ENCODE peak calls at places on chromosomes 7 and 10, in ten cellular contexts. S is stimulated activated CD4-positive, alpha-beta T cell treated with anti-CD3 and anti-CD28 coated beads, Interleukin-1b, Interleukin-23, amount 100 ng/mL, for 4 hours; U is retina; X is IMR-90; V is NCI-H2081; A is coronary artery; N is cardiac muscle cell; D is left colon; K is GM19239; Q is HCEC 1CT. G is an unnamed sample.

GRCh38 chr7:116210345-116211005 is at the start of gene TES:
- DNase-seq in S (peak; percentile 64), U (peak; percentile 83), X (peak; percentile 57), V (peak; percentile 89), A (no peak), N (peak; percentile 75), D (peak; percentile 84), K (peak; percentile 68), Q (no peak), G (peak; percentile 84)

GRCh38 chr10:47408606-47409005 is 24.5 kb upstream of the ZNF488 start:
- DNase-seq in S (no peak), U (no peak), X (no peak), V (no peak), A (no peak), N (no peak), D (no peak), K (no peak), Q (no peak), G (no peak)

GRCh38 chr10:36023939-36024338 is 381.8 kb upstream of the FZD8 start:
- DNase-seq in S (no peak), U (no peak), X (peak; percentile 79), V (no peak), A (no peak), N (peak; percentile 56), D (no peak), K (no peak), Q (peak; percentile 82), G (no peak)

GRCh38 chr10:60661627-60662026 is 116.7 kb upstream of the CDK1 start:
- DNase-seq in S (no peak), U (no peak), X (peak; percentile 60), V (no peak), A (no peak), N (peak; percentile 43), D (no peak), K (no peak), Q (peak; percentile 71), G (no peak)

GRCh38 chr10:80458638-80459037 is 4.5 kb downstream of the TSPAN14 start:
- DNase-seq in S (no peak), U (no peak), X (no peak), V (no peak), A (no peak), N (no peak), D (no peak), K (no peak), Q (no peak), G (no peak)

GRCh38 chr7:159096736-159097581 is 47.7 kb downstream of the VIPR2 start:
- DNase-seq in S (no peak), U (no peak), X (no peak), V (no peak), A (peak; percentile 93), N (no peak), D (no peak), K (no peak), Q (no peak), G (peak; percentile 58)

GRCh38 chr10:98154076-98154475 is 19.6 kb downstream of the R3HCC1L start:
- DNase-seq in S (no peak), U (no peak), X (no peak), V (no peak), A (no peak), N (no peak), D (no peak), K (no peak), Q (peak; percentile 13), G (no peak)

GRCh38 chr10:117541405-117541908 is 1.1 kb upstream of the EMX2 start:
- DNase-seq in S (no peak), U (no peak), X (no peak), V (no peak), A (peak; percentile 64), N (peak; percentile 51), D (no peak), K (no peak), Q (no peak), G (peak; percentile 84)

GRCh38 chr7:23491502-23491901 is 21.2 kb upstream of the IGF2BP3 start:
- DNase-seq in S (no peak), U (no peak), X (no peak), V (no peak), A (no peak), N (peak; percentile 26), D (no peak), K (no peak), Q (no peak), G (no peak)

GRCh38 chr7:5750026-5750425 is 31.4 kb downstream of the RNF216 start:
- DNase-seq in S (no peak), U (no peak), X (peak; percentile 15), V (peak; percentile 25), A (no peak), N (peak; percentile 46), D (no peak), K (no peak), Q (no peak), G (no peak)

GRCh38 chr10:131747251-131747650 is 153.6 kb upstream of the PPP2R2D start:
- DNase-seq in S (no peak), U (no peak), X (no peak), V (no peak), A (no peak), N (no peak), D (no peak), K (no peak), Q (no peak), G (no peak)

GRCh38 chr7:132906193-132906829 is 175.6 kb downstream of the CHCHD3 start:
- DNase-seq in S (no peak), U (peak; percentile 48), X (no peak), V (no peak), A (no peak), N (no peak), D (no peak), K (no peak), Q (no peak), G (no peak)

GRCh38 chr10:83990126-83990525 is 149.2 kb upstream of the GHITM start:
- DNase-seq in S (no peak), U (no peak), X (no peak), V (no peak), A (no peak), N (no peak), D (no peak), K (peak; percentile 14), Q (no peak), G (no peak)

GRCh38 chr7:50869108-50869716 is 86.5 kb upstream of the GRB10 start:
- DNase-seq in S (no peak), U (no peak), X (peak; percentile 87), V (no peak), A (no peak), N (peak; percentile 87), D (no peak), K (no peak), Q (peak; percentile 50), G (no peak)

GRCh38 chr7:2313450-2314208 is 612 bp downstream of the SNX8 start:
- DNase-seq in S (no peak), U (peak; percentile 56), X (no peak), V (no peak), A (peak; percentile 77), N (no peak), D (peak; percentile 65), K (no peak), Q (no peak), G (no peak)

GRCh38 chr7:150663802-150664494 is 21.6 kb upstream of the GIMAP2 start:
- DNase-seq in S (no peak), U (no peak), X (no peak), V (no peak), A (no peak), N (no peak), D (no peak), K (no peak), Q (no peak), G (no peak)

GRCh38 chr7:101691822-101692384 is 62.8 kb upstream of the MYL10 start:
- DNase-seq in S (no peak), U (no peak), X (no peak), V (no peak), A (no peak), N (no peak), D (peak; percentile 61), K (peak; percentile 72), Q (no peak), G (no peak)

GRCh38 chr7:51340936-51341335 is 24.3 kb upstream of the COBL start:
- DNase-seq in S (no peak), U (no peak), X (no peak), V (no peak), A (no peak), N (no peak), D (no peak), K (no peak), Q (no peak), G (no peak)

GRCh38 chr10:116783011-116783655 is 40.8 kb upstream of the HSPA12A start:
- DNase-seq in S (no peak), U (no peak), X (peak; percentile 60), V (no peak), A (no peak), N (peak; percentile 25), D (no peak), K (no peak), Q (no peak), G (no peak)

GRCh38 chr10:86968994-86969355 is 693 bp downstream of the ADIRF start:
- DNase-seq in S (no peak), U (no peak), X (no peak), V (no peak), A (peak; percentile 74), N (no peak), D (no peak), K (no peak), Q (no peak), G (no peak)

GRCh38 chr10:68576118-68576517 is 16.0 kb downstream of the TET1 start:
- DNase-seq in S (no peak), U (no peak), X (no peak), V (no peak), A (no peak), N (no peak), D (no peak), K (no peak), Q (no peak), G (no peak)

GRCh38 chr10:82691211-82691610 is 816.2 kb downstream of the NRG3 start:
- DNase-seq in S (no peak), U (no peak), X (no peak), V (no peak), A (no peak), N (no peak), D (no peak), K (no peak), Q (no peak), G (no peak)

GRCh38 chr7:52018680-52019054 is 702.1 kb upstream of the COBL start:
- DNase-seq in S (no peak), U (no peak), X (no peak), V (no peak), A (no peak), N (no peak), D (no peak), K (no peak), Q (no peak), G (no peak)

GRCh38 chr10:43075612-43076003 is 1.3 kb upstream of the RET start:
- DNase-seq in S (no peak), U (peak; percentile 43), X (no peak), V (no peak), A (no peak), N (no peak), D (peak; percentile 18), K (peak; percentile 60), Q (peak; percentile 5), G (no peak)

G was measured in type B pancreatic cell.